ENCODE peak calls at places on chromosome 1, in ten cellular contexts. One of them, this sample, is unnamed. For H3K4me1, the result is how much of the 10 kb centered on the place peaks cover.

GRCh38 chr1:64469977-64470669 is at the start of gene CACHD1:
- DNase-seq in iPS DF 6.9: no peak
- DNase-seq in CD8-positive, alpha-beta memory T cell: no peak
- DNase-seq in right atrium auricular region: peak
- DNase-seq in neuronal stem cell: peak
- DNase-seq in MM.1S: peak
- DNase-seq in mammary epithelial cell: peak
- DNase-seq in tibial artery: peak
- DNase-seq in fibroblast of lung: peak
- DNase-seq in psoas muscle: peak
- DNase-seq in this sample: peak

GRCh38 chr1:84842748-84843231 is 50.2 kb downstream of the LPAR3 start:
- DNase-seq in iPS DF 6.9: no peak
- DNase-seq in CD8-positive, alpha-beta memory T cell: no peak
- DNase-seq in right atrium auricular region: no peak
- DNase-seq in neuronal stem cell: no peak
- DNase-seq in MM.1S: no peak
- DNase-seq in mammary epithelial cell: peak
- DNase-seq in tibial artery: no peak
- DNase-seq in fibroblast of lung: no peak
- DNase-seq in psoas muscle: no peak
- DNase-seq in this sample: peak

GRCh38 chr1:108064255-108064654 is 99.3 kb upstream of the VAV3 start:
- DNase-seq in iPS DF 6.9: no peak
- DNase-seq in CD8-positive, alpha-beta memory T cell: no peak
- DNase-seq in right atrium auricular region: no peak
- DNase-seq in neuronal stem cell: no peak
- DNase-seq in MM.1S: no peak
- DNase-seq in mammary epithelial cell: no peak
- DNase-seq in tibial artery: no peak
- DNase-seq in fibroblast of lung: no peak
- DNase-seq in psoas muscle: no peak
- DNase-seq in this sample: no peak

GRCh38 chr1:248730507-248731335 is 24.8 kb downstream of the LYPD8 start:
- DNase-seq in iPS DF 6.9: no peak
- DNase-seq in CD8-positive, alpha-beta memory T cell: no peak
- DNase-seq in right atrium auricular region: no peak
- DNase-seq in neuronal stem cell: no peak
- DNase-seq in MM.1S: no peak
- DNase-seq in mammary epithelial cell: no peak
- DNase-seq in tibial artery: no peak
- DNase-seq in fibroblast of lung: no peak
- DNase-seq in psoas muscle: no peak
- DNase-seq in this sample: no peak

GRCh38 chr1:41689596-41689995 is 205.1 kb upstream of the EDN2 start:
- DNase-seq in iPS DF 6.9: no peak
- DNase-seq in CD8-positive, alpha-beta memory T cell: no peak
- DNase-seq in right atrium auricular region: no peak
- DNase-seq in neuronal stem cell: no peak
- DNase-seq in MM.1S: no peak
- DNase-seq in mammary epithelial cell: no peak
- DNase-seq in tibial artery: no peak
- DNase-seq in fibroblast of lung: no peak
- DNase-seq in psoas muscle: no peak
- DNase-seq in this sample: no peak

GRCh38 chr1:168497376-168497952 is 46.3 kb downstream of the XCL2 start:
- DNase-seq in iPS DF 6.9: no peak
- DNase-seq in CD8-positive, alpha-beta memory T cell: no peak
- DNase-seq in right atrium auricular region: no peak
- DNase-seq in neuronal stem cell: no peak
- DNase-seq in MM.1S: no peak
- DNase-seq in mammary epithelial cell: no peak
- DNase-seq in tibial artery: no peak
- DNase-seq in fibroblast of lung: no peak
- DNase-seq in psoas muscle: no peak
- DNase-seq in this sample: no peak

GRCh38 chr1:58927722-58928085 is 143.9 kb upstream of the JUN start:
- DNase-seq in iPS DF 6.9: no peak
- DNase-seq in CD8-positive, alpha-beta memory T cell: no peak
- DNase-seq in right atrium auricular region: peak
- DNase-seq in neuronal stem cell: no peak
- DNase-seq in MM.1S: no peak
- DNase-seq in mammary epithelial cell: peak
- DNase-seq in tibial artery: no peak
- DNase-seq in fibroblast of lung: no peak
- DNase-seq in psoas muscle: no peak
- DNase-seq in this sample: peak

GRCh38 chr1:29245876-29246275 is 9.6 kb downstream of the PTPRU start:
- DNase-seq in iPS DF 6.9: no peak
- DNase-seq in CD8-positive, alpha-beta memory T cell: no peak
- DNase-seq in right atrium auricular region: no peak
- DNase-seq in neuronal stem cell: no peak
- DNase-seq in MM.1S: peak
- DNase-seq in mammary epithelial cell: no peak
- DNase-seq in tibial artery: no peak
- DNase-seq in fibroblast of lung: peak
- DNase-seq in psoas muscle: no peak
- DNase-seq in this sample: peak

GRCh38 chr1:13699510-13699909 is 478 bp upstream of the PRDM2 start:
- DNase-seq in iPS DF 6.9: no peak
- DNase-seq in CD8-positive, alpha-beta memory T cell: no peak
- DNase-seq in right atrium auricular region: no peak
- DNase-seq in neuronal stem cell: no peak
- DNase-seq in MM.1S: no peak
- DNase-seq in mammary epithelial cell: no peak
- DNase-seq in tibial artery: no peak
- DNase-seq in fibroblast of lung: peak
- DNase-seq in psoas muscle: no peak
- DNase-seq in this sample: no peak

DNA sequence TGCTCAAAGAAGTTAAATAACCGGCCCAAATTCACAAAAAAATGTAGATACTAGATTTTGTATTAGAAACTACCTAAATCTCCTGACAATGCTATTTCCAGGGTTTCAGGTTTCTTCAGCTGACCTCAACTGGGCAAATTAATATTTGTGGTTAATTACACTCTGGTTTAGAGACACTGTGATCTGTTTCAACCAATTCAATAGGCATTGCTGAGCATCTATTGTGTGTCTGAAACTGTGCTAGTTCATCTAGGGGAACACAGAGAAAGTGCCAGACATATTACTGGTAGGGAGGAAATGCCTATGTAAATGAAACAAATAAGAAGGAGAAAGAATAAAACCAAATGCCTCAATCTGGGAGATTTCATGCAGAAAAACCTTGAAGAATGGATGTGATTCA is 51.3 kb upstream of the IVNS1ABP start:
- DNase-seq in iPS DF 6.9: no peak
- DNase-seq in CD8-positive, alpha-beta memory T cell: no peak
- DNase-seq in right atrium auricular region: no peak
- DNase-seq in neuronal stem cell: no peak
- DNase-seq in MM.1S: peak
- DNase-seq in mammary epithelial cell: no peak
- DNase-seq in tibial artery: no peak
- DNase-seq in fibroblast of lung: peak
- DNase-seq in psoas muscle: no peak
- DNase-seq in this sample: no peak
- H3K27ac ChIP-seq in iPS DF 6.9: no peak
- H3K27ac ChIP-seq in CD8-positive, alpha-beta memory T cell: no peak
- H3K27ac ChIP-seq in right atrium auricular region: no peak
- H3K27ac ChIP-seq in neuronal stem cell: no peak
- H3K27ac ChIP-seq in MM.1S: no peak
- H3K27ac ChIP-seq in mammary epithelial cell: no peak
- H3K27ac ChIP-seq in tibial artery: no peak
- H3K27ac ChIP-seq in fibroblast of lung: no peak
- H3K27ac ChIP-seq in psoas muscle: no peak
- H3K27ac ChIP-seq in this sample: no peak

DNA sequence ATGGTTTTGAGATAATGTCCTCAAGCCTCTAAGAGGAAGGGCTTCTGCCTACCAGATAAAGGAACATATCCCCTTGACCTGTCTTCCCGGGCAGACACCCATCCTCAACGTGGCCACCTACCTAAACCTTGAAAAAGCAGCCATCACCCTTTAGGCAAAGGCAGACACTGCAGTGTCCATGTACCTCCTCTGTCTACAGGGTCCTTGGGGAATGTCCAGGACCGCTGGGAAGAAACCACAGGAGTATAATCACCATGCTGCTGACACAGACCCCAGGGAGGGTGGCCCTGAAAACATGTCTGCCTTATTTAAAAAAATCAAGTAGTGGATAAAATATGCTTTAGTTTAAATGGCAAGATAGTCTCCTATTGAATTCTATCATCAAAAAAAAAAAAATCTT is 16.6 kb downstream of the BCAR3 start:
- DNase-seq in iPS DF 6.9: no peak
- DNase-seq in CD8-positive, alpha-beta memory T cell: no peak
- DNase-seq in right atrium auricular region: no peak
- DNase-seq in neuronal stem cell: no peak
- DNase-seq in MM.1S: no peak
- DNase-seq in mammary epithelial cell: no peak
- DNase-seq in tibial artery: no peak
- DNase-seq in fibroblast of lung: peak
- DNase-seq in psoas muscle: no peak
- DNase-seq in this sample: no peak
- H3K4me1 ChIP-seq in iPS DF 6.9: under half
- H3K4me1 ChIP-seq in CD8-positive, alpha-beta memory T cell: under half
- H3K4me1 ChIP-seq in right atrium auricular region: half or more
- H3K4me1 ChIP-seq in neuronal stem cell: under half
- H3K4me1 ChIP-seq in MM.1S: under half
- H3K4me1 ChIP-seq in mammary epithelial cell: half or more
- H3K4me1 ChIP-seq in tibial artery: under half
- H3K4me1 ChIP-seq in fibroblast of lung: under half
- H3K4me1 ChIP-seq in psoas muscle: under half
- H3K4me1 ChIP-seq in this sample: half or more

GRCh38 chr1:218816999-218817398 is 356.7 kb upstream of the LYPLAL1 start:
- DNase-seq in iPS DF 6.9: no peak
- DNase-seq in CD8-positive, alpha-beta memory T cell: no peak
- DNase-seq in right atrium auricular region: no peak
- DNase-seq in neuronal stem cell: no peak
- DNase-seq in MM.1S: no peak
- DNase-seq in mammary epithelial cell: no peak
- DNase-seq in tibial artery: no peak
- DNase-seq in fibroblast of lung: no peak
- DNase-seq in psoas muscle: no peak
- DNase-seq in this sample: no peak

GRCh38 chr1:218815076-218815475 is 358.6 kb upstream of the LYPLAL1 start:
- DNase-seq in iPS DF 6.9: no peak
- DNase-seq in CD8-positive, alpha-beta memory T cell: no peak
- DNase-seq in right atrium auricular region: no peak
- DNase-seq in neuronal stem cell: no peak
- DNase-seq in MM.1S: no peak
- DNase-seq in mammary epithelial cell: no peak
- DNase-seq in tibial artery: no peak
- DNase-seq in fibroblast of lung: no peak
- DNase-seq in psoas muscle: no peak
- DNase-seq in this sample: no peak

GRCh38 chr1:218812360-218812759 is 361.3 kb upstream of the LYPLAL1 start:
- DNase-seq in iPS DF 6.9: no peak
- DNase-seq in CD8-positive, alpha-beta memory T cell: no peak
- DNase-seq in right atrium auricular region: no peak
- DNase-seq in neuronal stem cell: no peak
- DNase-seq in MM.1S: no peak
- DNase-seq in mammary epithelial cell: no peak
- DNase-seq in tibial artery: no peak
- DNase-seq in fibroblast of lung: no peak
- DNase-seq in psoas muscle: no peak
- DNase-seq in this sample: no peak

GRCh38 chr1:218813247-218813646 is 360.4 kb upstream of the LYPLAL1 start:
- DNase-seq in iPS DF 6.9: no peak
- DNase-seq in CD8-positive, alpha-beta memory T cell: no peak
- DNase-seq in right atrium auricular region: no peak
- DNase-seq in neuronal stem cell: no peak
- DNase-seq in MM.1S: no peak
- DNase-seq in mammary epithelial cell: peak
- DNase-seq in tibial artery: no peak
- DNase-seq in fibroblast of lung: peak
- DNase-seq in psoas muscle: no peak
- DNase-seq in this sample: no peak

DNA sequence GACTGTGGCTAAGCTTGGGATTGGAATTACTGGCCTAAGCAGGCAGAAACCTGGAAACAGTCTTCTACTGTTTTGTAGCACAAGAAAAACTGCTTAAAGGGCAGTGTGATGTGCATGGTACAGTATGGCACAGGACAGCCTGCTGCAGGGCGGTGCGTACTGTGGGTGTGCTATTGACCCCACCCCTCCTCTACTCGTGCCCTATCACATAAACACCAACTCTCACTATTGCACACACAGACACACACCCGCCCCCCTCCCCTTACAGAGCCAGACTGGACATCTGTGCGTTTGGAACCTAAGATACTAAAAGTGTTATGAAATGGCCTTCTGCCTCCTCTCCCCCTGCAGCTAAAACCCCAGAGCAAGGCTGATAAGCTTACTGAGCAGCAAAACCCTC is 355.9 kb upstream of the LYPLAL1 start:
- DNase-seq in iPS DF 6.9: no peak
- DNase-seq in CD8-positive, alpha-beta memory T cell: no peak
- DNase-seq in right atrium auricular region: no peak
- DNase-seq in neuronal stem cell: no peak
- DNase-seq in MM.1S: no peak
- DNase-seq in mammary epithelial cell: no peak
- DNase-seq in tibial artery: no peak
- DNase-seq in fibroblast of lung: no peak
- DNase-seq in psoas muscle: no peak
- DNase-seq in this sample: no peak
- H3K27ac ChIP-seq in iPS DF 6.9: no peak
- H3K27ac ChIP-seq in CD8-positive, alpha-beta memory T cell: no peak
- H3K27ac ChIP-seq in right atrium auricular region: no peak
- H3K27ac ChIP-seq in neuronal stem cell: no peak
- H3K27ac ChIP-seq in MM.1S: no peak
- H3K27ac ChIP-seq in mammary epithelial cell: no peak
- H3K27ac ChIP-seq in tibial artery: no peak
- H3K27ac ChIP-seq in fibroblast of lung: no peak
- H3K27ac ChIP-seq in psoas muscle: peak
- H3K27ac ChIP-seq in this sample: no peak

DNA sequence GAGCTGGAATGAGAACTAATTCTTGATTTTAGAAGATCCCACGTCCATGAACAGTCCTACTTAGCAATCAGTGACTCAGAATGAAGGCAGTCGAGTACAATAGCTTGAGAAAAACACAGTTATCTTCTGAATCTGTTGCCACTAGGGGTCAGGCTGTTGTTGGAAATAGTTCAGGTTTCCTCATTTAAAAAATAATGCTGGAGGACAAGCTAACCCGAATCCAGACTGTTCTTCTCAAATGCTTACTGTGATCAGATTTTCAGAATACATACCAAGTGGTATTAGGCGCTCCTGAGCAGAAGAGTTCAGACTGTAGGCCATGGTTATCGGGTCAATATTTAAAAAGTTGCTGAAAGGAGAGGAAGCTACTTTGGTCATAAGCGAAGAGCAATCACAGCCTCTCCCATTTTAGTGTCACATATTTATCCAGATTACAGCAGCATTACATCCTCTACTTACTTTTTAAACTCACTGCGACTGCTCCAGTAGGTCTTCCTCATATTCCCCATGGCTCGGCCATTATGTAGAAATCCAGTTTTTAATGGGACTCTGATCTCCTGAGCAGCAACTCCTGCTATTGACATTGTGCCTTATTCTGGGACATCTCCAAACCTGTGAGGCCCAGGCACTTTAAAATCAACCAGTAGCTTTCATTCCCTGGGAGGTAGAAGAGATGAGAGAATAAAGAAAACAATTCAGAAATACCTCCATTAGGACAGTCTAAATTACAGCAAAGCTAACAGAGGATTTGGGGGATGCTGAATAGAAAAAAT is 10.9 kb downstream of the ERRFI1 start:
- DNase-seq in iPS DF 6.9: no peak
- DNase-seq in CD8-positive, alpha-beta memory T cell: no peak
- DNase-seq in right atrium auricular region: no peak
- DNase-seq in neuronal stem cell: no peak
- DNase-seq in MM.1S: peak
- DNase-seq in mammary epithelial cell: peak
- DNase-seq in tibial artery: no peak
- DNase-seq in fibroblast of lung: peak
- DNase-seq in psoas muscle: no peak
- DNase-seq in this sample: peak
- H3K4me1 ChIP-seq in iPS DF 6.9: under half
- H3K4me1 ChIP-seq in CD8-positive, alpha-beta memory T cell: under half
- H3K4me1 ChIP-seq in right atrium auricular region: under half
- H3K4me1 ChIP-seq in neuronal stem cell: under half
- H3K4me1 ChIP-seq in MM.1S: under half
- H3K4me1 ChIP-seq in mammary epithelial cell: half or more
- H3K4me1 ChIP-seq in tibial artery: half or more
- H3K4me1 ChIP-seq in fibroblast of lung: under half
- H3K4me1 ChIP-seq in psoas muscle: half or more
- H3K4me1 ChIP-seq in this sample: half or more